ENCODE peak calls at places on chromosomes 11 and 22, in ten cellular contexts. L is naive thymus-derived CD8-positive, alpha-beta T cell; R is NCI-H1105; A is G401; U is H54; T is B cell; N is RWPE1; I is nucleus accumbens; J is bronchial epithelial cell; G is HEK293T. P is an unnamed sample.

GRCh38 chr22:22168190-22168940 is 76.2 kb upstream of the VPREB1 start:
- DNase-seq in R (peak; percentile 66), N (no peak), L (no peak), A (no peak), G (no peak), U (no peak), J (peak; percentile 39), I (no peak), T (peak; percentile 30), P (no peak)

GRCh38 chr11:46920709-46921108 is 2.4 kb upstream of the LRP4 start:
- DNase-seq in I (no peak), L (no peak), R (no peak), G (no peak), A (no peak), N (peak; percentile 81), U (peak; percentile 99), J (peak; percentile 96), T (no peak), P (peak; percentile 89)

GRCh38 chr11:5600374-5600851 is 4.0 kb downstream of the TRIM6 start:
- DNase-seq in T (peak; percentile 69), G (peak; percentile 64), J (peak; percentile 81), U (no peak), I (peak; percentile 30), R (peak; percentile 15), N (peak; percentile 32), L (peak; percentile 24), A (peak; percentile 19), P (peak; percentile 90)

GRCh38 chr11:86183694-86184093 is 60.9 kb upstream of the EED start:
- DNase-seq in L (no peak), A (no peak), R (no peak), U (no peak), J (peak; percentile 78), T (no peak), N (no peak), I (no peak), G (no peak), P (peak; percentile 41)

GRCh38 chr11:103877221-103877620 is 159.2 kb upstream of the DDI1 start:
- DNase-seq in N (no peak), T (no peak), G (no peak), J (no peak), L (no peak), I (peak; percentile 2), U (no peak), R (no peak), A (no peak), P (no peak)

GRCh38 chr11:122665882-122666281 is 10.4 kb downstream of the UBASH3B start:
- DNase-seq in T (no peak), R (no peak), J (no peak), N (no peak), L (no peak), U (no peak), I (no peak), G (no peak), A (peak; percentile 72), P (peak; percentile 45)

GRCh38 chr11:118689503-118689851 is 10.0 kb upstream of the TREH start:
- DNase-seq in A (no peak), T (no peak), J (no peak), G (no peak), L (no peak), R (no peak), U (no peak), N (no peak), I (no peak), P (no peak)

GRCh38 chr11:87926250-87926970 is 248.8 kb downstream of the RAB38 start:
- DNase-seq in I (no peak), A (no peak), L (no peak), J (peak; percentile 96), T (no peak), N (peak; percentile 85), R (no peak), U (no peak), G (no peak), P (peak; percentile 53)

GRCh38 chr22:50734343-50734771 is 3.6 kb upstream of the ACR start:
- DNase-seq in I (no peak), G (no peak), N (no peak), L (no peak), T (no peak), R (no peak), U (no peak), J (no peak), A (no peak), P (no peak)

GRCh38 chr22:33792837-33793236 is 127.4 kb downstream of the LARGE1 start:
- DNase-seq in G (no peak), A (no peak), J (no peak), U (no peak), T (no peak), R (no peak), L (no peak), N (no peak), I (no peak), P (no peak)

GRCh38 chr11:33920838-33921613 is 29.1 kb upstream of the LMO2 start:
- DNase-seq in I (no peak), T (peak; percentile 31), J (no peak), A (no peak), G (no peak), R (no peak), U (no peak), L (no peak), N (no peak), P (peak; percentile 62)

GRCh38 chr11:48028909-48029685 is 48.7 kb downstream of the PTPRJ start:
- DNase-seq in G (no peak), L (no peak), T (no peak), A (no peak), U (no peak), R (no peak), J (peak; percentile 23), I (peak; percentile 13), N (no peak), P (no peak)

GRCh38 chr11:315051-315481 is 1.2 kb downstream of the IFITM1 start:
- DNase-seq in G (no peak), U (no peak), J (no peak), T (peak; percentile 42), R (no peak), A (no peak), L (no peak), I (no peak), N (no peak), P (no peak)

GRCh38 chr11:121249039-121249663 is 43.4 kb upstream of the SC5D start:
- DNase-seq in N (peak; percentile 57), I (no peak), G (peak; percentile 52), J (peak; percentile 65), U (peak; percentile 4), R (peak; percentile 53), A (peak; percentile 40), T (peak; percentile 53), L (no peak), P (peak; percentile 72)

GRCh38 chr11:61553373-61554171 is 27.3 kb downstream of the SYT7 start:
- DNase-seq in I (no peak), T (no peak), N (no peak), J (no peak), A (no peak), L (no peak), R (no peak), G (no peak), U (no peak), P (no peak)

GRCh38 chr11:17343907-17344306 is 7.7 kb upstream of the NCR3LG1 start:
- DNase-seq in J (peak; percentile 76), U (peak; percentile 49), T (no peak), R (no peak), N (peak; percentile 59), L (no peak), A (no peak), G (no peak), I (no peak), P (peak; percentile 71)

GRCh38 chr11:134001101-134001500 is 44.3 kb upstream of the IGSF9B start:
- DNase-seq in I (no peak), L (no peak), T (no peak), G (no peak), J (no peak), U (no peak), A (no peak), N (no peak), R (no peak), P (no peak)

GRCh38 chr11:44207292-44207691 is 102.6 kb downstream of the ALX4 start:
- DNase-seq in I (no peak), R (no peak), N (no peak), J (no peak), G (no peak), U (no peak), L (no peak), T (no peak), A (no peak), P (no peak)

GRCh38 chr11:99311870-99312269 is 291.1 kb downstream of the CNTN5 start:
- DNase-seq in J (no peak), A (no peak), I (no peak), T (no peak), R (no peak), G (no peak), N (no peak), L (no peak), U (no peak), P (no peak)